ENCODE peak calls at places on chromosome 12, in five cellular contexts. P, I, J, V and D are unnamed samples.
A peak's percentile ranks its signal among the peaks of the same experiment; 100 is the strongest.

GRCh38 chr12:102503056-102503681 is 22.8 kb upstream of the IGF1 start:
- DNase-seq in P (no peak), I (peak; percentile 27), J (no peak), V (no peak), D (no peak)

GRCh38 chr12:65602579-65603295 is 221.5 kb upstream of the HMGA2 start:
- DNase-seq in P (peak; percentile 94), I (peak; percentile 81), J (peak; percentile 79), V (peak; percentile 70), D (peak; percentile 51)

GRCh38 chr12:41684997-41685396 is 459.7 kb downstream of the GXYLT1 start:
- DNase-seq in P (peak; percentile 15), I (no peak), J (no peak), V (no peak), D (no peak)

GRCh38 chr12:132506730-132507538 is 17.0 kb downstream of the FBRSL1 start:
- DNase-seq in P (peak; percentile 66), I (no peak), J (peak; percentile 76), V (no peak), D (no peak)

GRCh38 chr12:27652174-27652763 is 44.0 kb upstream of the REP15 start:
- DNase-seq in P (peak; percentile 84), I (peak; percentile 96), J (peak; percentile 58), V (no peak), D (peak; percentile 79)

GRCh38 chr12:57657744-57658143 is 24.7 kb upstream of the B4GALNT1 start:
- DNase-seq in P (no peak), I (no peak), J (no peak), V (no peak), D (no peak)

GRCh38 chr12:43758247-43758727 is 303 bp downstream of the PUS7L start:
- DNase-seq in P (no peak), I (peak; percentile 46), J (no peak), V (peak; percentile 56), D (peak; percentile 24)

GRCh38 chr12:45494279-45494678 is 235.2 kb upstream of the ARID2 start:
- DNase-seq in P (no peak), I (no peak), J (no peak), V (no peak), D (no peak)

GRCh38 chr12:14828896-14829295 is 14.4 kb downstream of the ART4 start:
- DNase-seq in P (peak; percentile 25), I (no peak), J (peak; percentile 57), V (no peak), D (no peak)

GRCh38 chr12:99985631-99986030 is 895 bp upstream of the ANKS1B start:
- DNase-seq in P (no peak), I (no peak), J (no peak), V (no peak), D (no peak)

GRCh38 chr12:8038659-8039114 is 6.2 kb downstream of the FOXJ2 start:
- DNase-seq in P (peak; percentile 85), I (no peak), J (peak; percentile 89), V (peak; percentile 75), D (peak; percentile 27)

GRCh38 chr12:131690320-131690719 is 20.6 kb upstream of the SFSWAP start:
- DNase-seq in P (no peak), I (no peak), J (no peak), V (no peak), D (no peak)

GRCh38 chr12:92442782-92443181 is 260.0 kb upstream of the PLEKHG7 start:
- DNase-seq in P (no peak), I (no peak), J (no peak), V (no peak), D (no peak)

GRCh38 chr12:125149160-125150108 is 84.2 kb downstream of the AACS start:
- DNase-seq in P (no peak), I (no peak), J (no peak), V (no peak), D (no peak)

GRCh38 chr12:100024974-100025555 is 40.3 kb upstream of the ANKS1B start:
- DNase-seq in P (peak; percentile 29), I (peak; percentile 77), J (no peak), V (no peak), D (no peak)

GRCh38 chr12:115871714-115872113 is 405.8 kb downstream of the MED13L start:
- DNase-seq in P (peak; percentile 35), I (peak; percentile 65), J (peak; percentile 74), V (no peak), D (peak; percentile 39)

GRCh38 chr12:59700145-59700435 is 104.3 kb downstream of the SLC16A7 start:
- DNase-seq in P (no peak), I (no peak), J (no peak), V (no peak), D (no peak)

GRCh38 chr12:25810683-25811082 is 147.8 kb upstream of the RASSF8 start:
- DNase-seq in P (no peak), I (no peak), J (no peak), V (no peak), D (no peak)
- H2BK12ac ChIP-seq in P (no peak overlapping the region), I (no peak overlapping the region), J (no peak overlapping the region), V (no peak overlapping the region), D (no peak overlapping the region)

DNA sequence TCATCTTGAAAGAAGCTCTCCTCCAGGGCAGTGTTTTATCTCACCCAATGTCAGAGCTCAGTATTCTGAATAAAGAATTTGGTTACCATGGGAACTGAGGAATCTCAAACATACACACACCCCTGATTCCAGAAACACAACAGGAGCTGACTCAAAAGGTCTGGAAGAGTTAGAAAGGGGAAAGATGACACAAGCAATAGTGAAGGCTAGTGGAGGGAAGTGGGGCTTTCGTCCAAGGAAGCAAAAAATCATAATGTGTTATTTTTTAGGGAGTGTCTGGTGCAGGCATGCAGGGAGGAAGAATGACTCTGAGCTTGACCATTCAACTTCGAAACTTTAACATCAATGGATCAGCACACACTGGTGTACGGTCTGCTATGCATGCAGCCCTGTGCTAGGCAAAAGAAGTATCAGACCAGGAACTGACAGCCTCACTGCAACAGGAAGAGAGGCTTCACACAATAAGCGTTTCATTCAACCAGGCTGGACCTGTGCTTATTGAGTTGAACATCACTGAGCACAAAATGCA is 20.3 kb downstream of the HEBP1 start:
- DNase-seq in P (peak; percentile 96), I (peak; percentile 98), J (no peak), V (no peak), D (peak; percentile 59)
- H3K27ac ChIP-seq in P (peak overlapping the region; percentile 60), I (no peak overlapping the region), J (no peak overlapping the region), V (no peak overlapping the region), D (peak overlapping the region; percentile 40)

DNA sequence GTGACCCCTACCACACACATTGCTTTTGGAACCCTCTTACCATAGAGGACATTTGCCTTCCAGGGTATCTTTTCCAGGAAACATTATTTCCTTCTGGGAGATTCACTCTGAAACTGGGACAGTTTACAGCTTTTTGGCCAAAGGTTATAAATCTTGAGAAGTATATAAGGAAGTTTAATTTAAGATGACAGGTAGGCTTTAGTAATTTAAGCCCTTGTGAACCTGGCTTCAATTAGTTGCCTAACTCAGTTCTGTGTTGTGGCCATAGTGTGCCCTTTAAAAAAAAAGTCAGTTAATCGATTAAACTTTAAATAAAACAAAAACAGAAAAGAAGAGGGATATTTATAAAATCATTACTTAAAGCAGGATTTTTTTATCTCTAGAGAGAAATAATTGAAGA is 142.9 kb downstream of the NAV3 start:
- DNase-seq in P (no peak), I (no peak), J (no peak), V (no peak), D (no peak)
- H2BK12ac ChIP-seq in P (no peak overlapping the region), I (no peak overlapping the region), J (no peak overlapping the region), V (no peak overlapping the region), D (no peak overlapping the region)

DNA sequence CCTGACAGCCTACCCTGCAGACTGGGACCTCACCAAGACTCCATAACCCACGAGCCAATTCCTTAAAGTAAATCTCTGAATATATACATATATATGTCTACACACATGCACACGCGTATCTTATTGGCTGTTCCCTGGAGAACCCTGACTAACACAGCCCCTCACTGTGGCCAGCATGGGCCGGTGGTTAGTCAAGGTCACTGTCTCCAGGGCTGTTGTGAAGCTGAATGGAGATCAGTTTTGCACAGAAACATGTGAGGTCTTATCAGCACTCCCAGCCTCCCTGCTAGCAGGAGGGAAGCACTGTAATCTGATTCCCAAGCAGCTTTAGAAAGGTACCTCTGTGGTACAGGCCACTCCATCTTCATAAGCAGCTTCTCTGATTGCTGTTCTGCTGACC is 46.6 kb upstream of the PLEKHG6 start:
- DNase-seq in P (no peak), I (no peak), J (no peak), V (no peak), D (no peak)
- H3K27ac ChIP-seq in P (no peak overlapping the region), I (no peak overlapping the region), J (no peak overlapping the region), V (no peak overlapping the region), D (no peak overlapping the region)

GRCh38 chr12:104896710-104897109 is 61.4 kb downstream of the SLC41A2 start:
- DNase-seq in P (no peak), I (no peak), J (no peak), V (no peak), D (no peak)
- H2BK12ac ChIP-seq in P (no peak overlapping the region), I (no peak overlapping the region), J (no peak overlapping the region), V (no peak overlapping the region), D (no peak overlapping the region)

DNA sequence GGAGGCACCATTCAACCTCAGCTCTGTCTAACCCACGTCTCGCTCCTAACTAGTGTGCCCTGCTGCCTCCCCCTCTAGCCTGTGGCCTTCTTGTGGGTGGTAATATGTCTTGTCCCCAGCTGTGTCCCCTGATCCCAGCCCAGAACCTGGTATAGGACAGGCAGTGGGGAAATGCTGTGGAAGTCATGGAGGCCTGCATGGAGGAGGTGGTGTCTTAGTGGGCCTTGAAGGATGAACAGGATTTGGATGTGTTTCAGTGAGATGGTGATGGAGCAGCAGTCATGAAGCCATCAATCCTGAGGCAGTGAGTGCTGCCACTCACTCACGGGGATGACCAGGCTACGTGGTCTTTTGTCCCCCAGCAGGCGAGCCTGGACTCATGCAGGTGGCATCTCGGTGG is 13.4 kb downstream of the PLBD2 start:
- DNase-seq in P (no peak), I (no peak), J (no peak), V (no peak), D (no peak)
- H3K27ac ChIP-seq in P (no peak overlapping the region), I (no peak overlapping the region), J (no peak overlapping the region), V (no peak overlapping the region), D (no peak overlapping the region)

GRCh38 chr12:4197922-4198763 is 75.4 kb upstream of the CCND2 start:
- DNase-seq in P (no peak), I (no peak), J (no peak), V (no peak), D (no peak)

GRCh38 chr12:4201333-4202105 is 72.0 kb upstream of the CCND2 start:
- DNase-seq in P (no peak), I (no peak), J (no peak), V (no peak), D (no peak)

GRCh38 chr12:4203772-4204376 is 69.7 kb upstream of the CCND2 start:
- DNase-seq in P (no peak), I (no peak), J (peak; percentile 79), V (no peak), D (no peak)

GRCh38 chr12:4202482-4202881 is 71.1 kb upstream of the CCND2 start:
- DNase-seq in P (no peak), I (no peak), J (no peak), V (no peak), D (no peak)

DNA sequence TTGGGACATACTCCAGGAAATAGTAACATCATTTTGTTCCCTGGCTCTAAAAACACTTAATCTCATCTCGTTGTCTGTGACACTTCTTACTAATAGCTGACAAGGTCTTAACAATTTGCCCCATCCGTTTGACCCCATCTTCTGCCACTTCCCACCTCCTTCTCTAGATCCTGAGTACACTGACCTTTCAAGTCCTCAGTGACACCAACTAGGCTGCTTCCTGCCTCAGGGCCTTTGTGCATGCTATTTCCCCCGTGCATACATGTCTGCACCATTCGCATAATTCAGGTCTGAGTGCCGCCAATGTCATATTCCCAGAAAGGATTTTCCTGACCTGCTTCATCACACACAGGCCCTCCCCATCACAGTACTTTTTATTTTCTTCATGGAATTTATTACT is 70.6 kb upstream of the CCND2 start:
- DNase-seq in P (no peak), I (no peak), J (no peak), V (no peak), D (no peak)
- H2BK12ac ChIP-seq in P (no peak overlapping the region), I (no peak overlapping the region), J (no peak overlapping the region), V (peak overlapping the region; percentile 70), D (no peak overlapping the region)

GRCh38 chr12:51240971-51241370 is 2.3 kb downstream of the DAZAP2 start:
- DNase-seq in P (no peak), I (peak; percentile 81), J (no peak), V (no peak), D (no peak)
- H3K27ac ChIP-seq in P (peak overlapping the region; percentile 4), I (no peak overlapping the region), J (no peak overlapping the region), V (no peak overlapping the region), D (no peak overlapping the region)